ENCODE peak calls at places on chromosomes 11 and 22, in seven cellular contexts. F, P, Y, L, O, Z and N are unnamed samples.

GRCh38 chr22:37310815-37311595 is 28.7 kb downstream of the CYTH4 start:
- DNase-seq in F (no peak), P (no peak), L (no peak), Z (no peak), Y (no peak), O (no peak), N (peak)

GRCh38 chr22:28582806-28583205 is 96.8 kb downstream of the TTC28 start:
- DNase-seq in P (no peak), Z (peak), O (peak), F (peak), Y (peak), L (no peak), N (no peak)

GRCh38 chr22:48393041-48393370 is 1434.7 kb downstream of the BRD1 start:
- DNase-seq in P (no peak), Z (no peak), O (peak), Y (no peak), L (no peak), F (no peak), N (no peak)

GRCh38 chr11:134949121-134949591 is 537.1 kb upstream of the B3GAT1 start:
- DNase-seq in P (no peak), Z (peak), Y (no peak), F (no peak), L (no peak), O (peak), N (no peak)

GRCh38 chr11:65588199-65589054 is 7.2 kb downstream of the KCNK7 start:
- DNase-seq in Z (no peak), P (peak), F (peak), O (peak), L (peak), Y (peak), N (peak)

GRCh38 chr22:19085233-19086043 is 36.8 kb downstream of the DGCR2 start:
- DNase-seq in O (no peak), Y (peak), P (no peak), L (no peak), Z (peak), F (peak), N (no peak)

GRCh38 chr11:16779436-16779835 is 41.0 kb downstream of the C11orf58 start:
- DNase-seq in P (no peak), Z (no peak), F (no peak), Y (peak), L (no peak), O (no peak), N (peak)

GRCh38 chr11:3340025-3340424 is 38.9 kb downstream of the ZNF195 start:
- DNase-seq in P (no peak), F (no peak), Z (no peak), L (no peak), Y (no peak), O (peak), N (no peak)

GRCh38 chr22:42169055-42169469 is 38.5 kb upstream of the CYP2D6 start:
- DNase-seq in F (peak), P (peak), Y (peak), L (peak), O (peak), Z (peak), N (peak)

GRCh38 chr11:128424867-128425285 is 162.5 kb downstream of the ETS1 start:
- DNase-seq in Z (no peak), Y (no peak), P (no peak), F (no peak), O (peak), L (no peak), N (no peak)

GRCh38 chr11:12149672-12150225 is 39.4 kb downstream of the MICAL2 start:
- DNase-seq in O (peak), Z (no peak), P (peak), F (no peak), L (no peak), Y (peak), N (no peak)

GRCh38 chr11:28228196-28228595 is 120.0 kb downstream of the METTL15 start:
- DNase-seq in L (no peak), P (no peak), Y (no peak), F (no peak), O (no peak), Z (no peak), N (no peak)

GRCh38 chr22:17266261-17266971 is 47.2 kb upstream of the ADA2 start:
- DNase-seq in Z (no peak), F (peak), O (peak), L (peak), P (no peak), Y (no peak), N (no peak)

GRCh38 chr11:83102806-83103205 is 31.1 kb upstream of the RAB30 start:
- DNase-seq in O (no peak), Z (no peak), Y (no peak), P (no peak), L (no peak), F (no peak), N (no peak)

GRCh38 chr11:31387379-31387778 is 17.7 kb downstream of the DNAJC24 start:
- DNase-seq in O (no peak), L (no peak), P (no peak), Y (no peak), Z (no peak), F (no peak), N (no peak)

GRCh38 chr11:44848963-44849350 is 101.7 kb downstream of the TP53I11 start:
- DNase-seq in Y (no peak), L (no peak), Z (no peak), F (no peak), O (no peak), P (no peak), N (no peak)

GRCh38 chr11:15794361-15795150 is 561.8 kb downstream of the SOX6 start:
- DNase-seq in P (no peak), Y (no peak), Z (no peak), F (no peak), O (no peak), L (no peak), N (no peak)

GRCh38 chr11:118058311-118059230 is 18.3 kb upstream of the TMPRSS4 start:
- DNase-seq in Y (no peak), O (no peak), F (no peak), P (no peak), Z (no peak), L (no peak), N (no peak)

GRCh38 chr22:20159088-20159487 is 8.2 kb upstream of the CCDC188 start:
- DNase-seq in Z (no peak), F (peak), O (no peak), P (no peak), Y (no peak), L (no peak), N (no peak)

GRCh38 chr22:17401728-17402127 is 32.5 kb downstream of the CECR2 start:
- DNase-seq in Y (no peak), F (no peak), P (no peak), L (no peak), Z (no peak), O (no peak), N (no peak)

GRCh38 chr11:126212089-126212660 is 593 bp downstream of the FAM118B start:
- DNase-seq in L (no peak), F (no peak), Y (no peak), Z (no peak), P (no peak), O (no peak), N (no peak)

GRCh38 chr11:93740031-93740801 is 1.1 kb downstream of the TAF1D start:
- DNase-seq in L (no peak), Z (no peak), F (peak), P (peak), Y (peak), O (peak), N (no peak)

GRCh38 chr11:1749020-1749758 is 1.2 kb downstream of the IFITM10 start:
- DNase-seq in L (no peak), Y (no peak), F (no peak), O (peak), Z (no peak), P (no peak), N (peak)

GRCh38 chr11:35064114-35064800 is 74.7 kb upstream of the CD44 start:
- DNase-seq in O (peak), L (no peak), Y (no peak), F (no peak), Z (peak), P (no peak), N (no peak)

GRCh38 chr22:29331658-29332300 is 16.3 kb upstream of the RASL10A start:
- DNase-seq in O (no peak), Y (no peak), P (no peak), F (no peak), Z (no peak), L (no peak), N (no peak)

GRCh38 chr22:35034963-35035362 is 31.0 kb upstream of the ISX start:
- DNase-seq in L (no peak), P (no peak), O (no peak), Z (no peak), F (no peak), Y (no peak), N (no peak)

GRCh38 chr11:86737223-86737622 is 63.1 kb upstream of the PRSS23 start:
- DNase-seq in P (no peak), O (no peak), Z (no peak), Y (no peak), F (no peak), L (no peak), N (no peak)